ENCODE peak calls at places on chromosomes 1 and 21, in ten cellular contexts. One of them, this sample, is unnamed.

GRCh38 chr1:193185861-193186714 is at the start of gene B3GALT2:
- ATAC-seq in T-cell: peak; percentile 82
- ATAC-seq in naive thymus-derived CD4-positive, alpha-beta T cell: peak; percentile 72
- ATAC-seq in heart left ventricle: peak; percentile 50
- ATAC-seq in HepG2: peak; percentile 68
- ATAC-seq in HCT116: no peak
- ATAC-seq in Right ventricle myocardium inferior: peak; percentile 58
- ATAC-seq in GM23338: no peak
- ATAC-seq in thoracic aorta: no peak
- ATAC-seq in stimulated activated naive CD8-positive, alpha-beta T cell treated with anti-CD3 and anti-CD28 coated beads, Interleukin-15, amount 100 ng/mL, for 72 hours: peak; percentile 56
- ATAC-seq in this sample: no peak

GRCh38 chr1:89607156-89607555 is 25.8 kb upstream of the LRRC8C start:
- ATAC-seq in T-cell: peak; percentile 51
- ATAC-seq in naive thymus-derived CD4-positive, alpha-beta T cell: peak; percentile 64
- ATAC-seq in heart left ventricle: no peak
- ATAC-seq in HepG2: no peak
- ATAC-seq in HCT116: no peak
- ATAC-seq in Right ventricle myocardium inferior: no peak
- ATAC-seq in GM23338: no peak
- ATAC-seq in thoracic aorta: no peak
- ATAC-seq in stimulated activated naive CD8-positive, alpha-beta T cell treated with anti-CD3 and anti-CD28 coated beads, Interleukin-15, amount 100 ng/mL, for 72 hours: peak; percentile 24
- ATAC-seq in this sample: no peak

GRCh38 chr1:204250428-204251030 is 36.7 kb upstream of the GOLT1A start:
- ATAC-seq in T-cell: no peak
- ATAC-seq in naive thymus-derived CD4-positive, alpha-beta T cell: no peak
- ATAC-seq in heart left ventricle: peak; percentile 48
- ATAC-seq in HepG2: no peak
- ATAC-seq in HCT116: no peak
- ATAC-seq in Right ventricle myocardium inferior: peak; percentile 26
- ATAC-seq in GM23338: no peak
- ATAC-seq in thoracic aorta: no peak
- ATAC-seq in stimulated activated naive CD8-positive, alpha-beta T cell treated with anti-CD3 and anti-CD28 coated beads, Interleukin-15, amount 100 ng/mL, for 72 hours: no peak
- ATAC-seq in this sample: no peak

GRCh38 chr1:180845352-180845751 is 67.3 kb upstream of the KIAA1614 start:
- ATAC-seq in T-cell: no peak
- ATAC-seq in naive thymus-derived CD4-positive, alpha-beta T cell: no peak
- ATAC-seq in heart left ventricle: no peak
- ATAC-seq in HepG2: no peak
- ATAC-seq in HCT116: no peak
- ATAC-seq in Right ventricle myocardium inferior: no peak
- ATAC-seq in GM23338: no peak
- ATAC-seq in thoracic aorta: no peak
- ATAC-seq in stimulated activated naive CD8-positive, alpha-beta T cell treated with anti-CD3 and anti-CD28 coated beads, Interleukin-15, amount 100 ng/mL, for 72 hours: no peak
- ATAC-seq in this sample: no peak

GRCh38 chr1:16199157-16199501 is 13.3 kb downstream of the ARHGEF19 start:
- ATAC-seq in T-cell: no peak
- ATAC-seq in naive thymus-derived CD4-positive, alpha-beta T cell: no peak
- ATAC-seq in heart left ventricle: no peak
- ATAC-seq in HepG2: no peak
- ATAC-seq in HCT116: peak; percentile 28
- ATAC-seq in Right ventricle myocardium inferior: no peak
- ATAC-seq in GM23338: no peak
- ATAC-seq in thoracic aorta: no peak
- ATAC-seq in stimulated activated naive CD8-positive, alpha-beta T cell treated with anti-CD3 and anti-CD28 coated beads, Interleukin-15, amount 100 ng/mL, for 72 hours: peak; percentile 45
- ATAC-seq in this sample: no peak

GRCh38 chr1:160748182-160748876 is 9.3 kb downstream of the SLAMF7 start:
- ATAC-seq in T-cell: no peak
- ATAC-seq in naive thymus-derived CD4-positive, alpha-beta T cell: no peak
- ATAC-seq in heart left ventricle: no peak
- ATAC-seq in HepG2: no peak
- ATAC-seq in HCT116: peak; percentile 79
- ATAC-seq in Right ventricle myocardium inferior: no peak
- ATAC-seq in GM23338: peak; percentile 29
- ATAC-seq in thoracic aorta: no peak
- ATAC-seq in stimulated activated naive CD8-positive, alpha-beta T cell treated with anti-CD3 and anti-CD28 coated beads, Interleukin-15, amount 100 ng/mL, for 72 hours: no peak
- ATAC-seq in this sample: no peak

GRCh38 chr1:167221126-167221803 is 579 bp downstream of the POU2F1 start:
- ATAC-seq in T-cell: no peak
- ATAC-seq in naive thymus-derived CD4-positive, alpha-beta T cell: no peak
- ATAC-seq in heart left ventricle: no peak
- ATAC-seq in HepG2: peak; percentile 49
- ATAC-seq in HCT116: peak; percentile 8
- ATAC-seq in Right ventricle myocardium inferior: peak; percentile 4
- ATAC-seq in GM23338: peak; percentile 27
- ATAC-seq in thoracic aorta: no peak
- ATAC-seq in stimulated activated naive CD8-positive, alpha-beta T cell treated with anti-CD3 and anti-CD28 coated beads, Interleukin-15, amount 100 ng/mL, for 72 hours: peak; percentile 20
- ATAC-seq in this sample: peak; percentile 5

GRCh38 chr1:162564762-162565218 is 3.3 kb downstream of the UAP1 start:
- ATAC-seq in T-cell: no peak
- ATAC-seq in naive thymus-derived CD4-positive, alpha-beta T cell: no peak
- ATAC-seq in heart left ventricle: no peak
- ATAC-seq in HepG2: no peak
- ATAC-seq in HCT116: no peak
- ATAC-seq in Right ventricle myocardium inferior: no peak
- ATAC-seq in GM23338: no peak
- ATAC-seq in thoracic aorta: no peak
- ATAC-seq in stimulated activated naive CD8-positive, alpha-beta T cell treated with anti-CD3 and anti-CD28 coated beads, Interleukin-15, amount 100 ng/mL, for 72 hours: no peak
- ATAC-seq in this sample: no peak

GRCh38 chr1:157975216-157975615 is 18.2 kb upstream of the KIRREL1 start:
- ATAC-seq in T-cell: no peak
- ATAC-seq in naive thymus-derived CD4-positive, alpha-beta T cell: no peak
- ATAC-seq in heart left ventricle: no peak
- ATAC-seq in HepG2: no peak
- ATAC-seq in HCT116: no peak
- ATAC-seq in Right ventricle myocardium inferior: no peak
- ATAC-seq in GM23338: no peak
- ATAC-seq in thoracic aorta: no peak
- ATAC-seq in stimulated activated naive CD8-positive, alpha-beta T cell treated with anti-CD3 and anti-CD28 coated beads, Interleukin-15, amount 100 ng/mL, for 72 hours: no peak
- ATAC-seq in this sample: no peak

GRCh38 chr21:26835027-26835713 is 10.0 kb downstream of the ADAMTS1 start:
- ATAC-seq in T-cell: no peak
- ATAC-seq in naive thymus-derived CD4-positive, alpha-beta T cell: no peak
- ATAC-seq in heart left ventricle: peak; percentile 24
- ATAC-seq in HepG2: no peak
- ATAC-seq in HCT116: no peak
- ATAC-seq in Right ventricle myocardium inferior: peak; percentile 35
- ATAC-seq in GM23338: no peak
- ATAC-seq in thoracic aorta: no peak
- ATAC-seq in stimulated activated naive CD8-positive, alpha-beta T cell treated with anti-CD3 and anti-CD28 coated beads, Interleukin-15, amount 100 ng/mL, for 72 hours: no peak
- ATAC-seq in this sample: peak; percentile 17

This sample was measured in gastroesophageal sphincter.